ENCODE peak calls at places on chromosomes 4 and X, in six cellular contexts. L, B, T, W, J and Z are unnamed samples.

GRCh38 chr4:1793496-1793840 is 375 bp downstream of the FGFR3 start:
- DNase-seq in L (no peak), B (peak; percentile 17), T (no peak), W (peak; percentile 56), J (peak; percentile 12), Z (no peak)

GRCh38 chr4:115159141-115159540 is 45.7 kb upstream of the NDST4 start:
- DNase-seq in L (no peak), B (no peak), T (no peak), W (no peak), J (peak; percentile 26), Z (no peak)

GRCh38 chr4:140326395-140326993 is 47.0 kb upstream of the SCOC start:
- DNase-seq in L (no peak), B (peak; percentile 75), T (no peak), W (peak; percentile 65), J (peak; percentile 48), Z (peak; percentile 29)

GRCh38 chr4:1087371-1087770 is 26.0 kb downstream of the RNF212 start:
- DNase-seq in L (no peak), B (no peak), T (no peak), W (no peak), J (no peak), Z (no peak)

GRCh38 chr4:53917719-53918118 is 146.7 kb downstream of the CHIC2 start:
- DNase-seq in L (no peak), B (no peak), T (no peak), W (peak; percentile 98), J (peak; percentile 48), Z (no peak)

GRCh38 chrX:101550825-101551767 is 749 bp downstream of the ARMCX1 start:
- DNase-seq in L (no peak), B (peak; percentile 45), T (no peak), W (peak; percentile 29), J (peak; percentile 36), Z (no peak)

GRCh38 chr4:3485882-3486555 is 22.9 kb downstream of the DOK7 start:
- DNase-seq in L (no peak), B (no peak), T (no peak), W (no peak), J (no peak), Z (no peak)

GRCh38 chr4:117777721-117778120 is 256.6 kb upstream of the NDST3 start:
- DNase-seq in L (no peak), B (no peak), T (no peak), W (peak; percentile 14), J (peak; percentile 89), Z (no peak)

GRCh38 chrX:51975360-51975759 is 81.9 kb downstream of the MAGED1 start:
- DNase-seq in L (no peak), B (no peak), T (no peak), W (no peak), J (no peak), Z (no peak)

GRCh38 chr4:39134674-39135073 is 47.7 kb upstream of the WDR19 start:
- DNase-seq in L (no peak), B (no peak), T (no peak), W (no peak), J (no peak), Z (no peak)

GRCh38 chr4:182212211-182212761 is 30.9 kb upstream of the TENM3 start:
- DNase-seq in L (no peak), B (peak; percentile 96), T (no peak), W (peak; percentile 55), J (peak; percentile 70), Z (no peak)

GRCh38 chr4:2289311-2289954 is 27.5 kb upstream of the MXD4 start:
- DNase-seq in L (no peak), B (no peak), T (no peak), W (no peak), J (no peak), Z (no peak)

GRCh38 chr4:154490589-154491340 is 834 bp downstream of the DCHS2 start:
- DNase-seq in L (no peak), B (no peak), T (no peak), W (peak; percentile 24), J (no peak), Z (no peak)

GRCh38 chrX:134932528-134933217 is 58.1 kb upstream of the SMIM10 start:
- DNase-seq in L (no peak), B (peak; percentile 75), T (peak; percentile 63), W (peak; percentile 55), J (peak; percentile 92), Z (no peak)

GRCh38 chrX:151973851-151974335 is 583 bp downstream of the GABRE start:
- DNase-seq in L (no peak), B (peak; percentile 45), T (no peak), W (peak; percentile 29), J (peak; percentile 24), Z (no peak)

GRCh38 chr4:89296871-89297270 is 10.7 kb downstream of the GPRIN3 start:
- DNase-seq in L (no peak), B (no peak), T (no peak), W (no peak), J (no peak), Z (no peak)